ENCODE peak calls at places on chromosomes 4 and X, in five cellular contexts. Q is HTR-8/SVneo, G is COLO829, L is pancreas, U is mesothelial cell of epicardium. V is an unnamed sample.

GRCh38 chr4:133146574-133147198 is 2.4 kb upstream of the PCDH10 start:
- DNase-seq in Q (peak; percentile 36), L (peak; percentile 64), U (peak; percentile 80), G (peak; percentile 24), V (no peak)

GRCh38 chr4:26748805-26749204 is 111.8 kb upstream of the STIM2 start:
- DNase-seq in Q (no peak), G (no peak), L (no peak), U (no peak), V (no peak)

GRCh38 chr4:74969507-74970474 is 36.9 kb downstream of the PARM1 start:
- DNase-seq in Q (no peak), L (no peak), G (no peak), U (no peak), V (no peak)

GRCh38 chr4:23717528-23718248 is 172.2 kb downstream of the PPARGC1A start:
- DNase-seq in L (no peak), Q (peak; percentile 21), U (no peak), G (peak; percentile 50), V (no peak)

GRCh38 chrX:54208531-54208930 is 25.5 kb upstream of the FAM120C start:
- DNase-seq in G (peak; percentile 26), U (no peak), Q (no peak), L (no peak), V (no peak)

GRCh38 chrX:22366166-22366702 is 93.5 kb downstream of the CBLL2 start:
- DNase-seq in Q (no peak), G (no peak), U (no peak), L (no peak), V (no peak)

GRCh38 chr4:180674629-180675367 is 1568.4 kb upstream of the TENM3 start:
- DNase-seq in U (no peak), L (no peak), Q (no peak), G (no peak), V (no peak)

GRCh38 chr4:77308843-77309242 is 151.8 kb downstream of the CCNG2 start:
- DNase-seq in L (no peak), Q (peak; percentile 26), G (peak; percentile 82), U (no peak), V (no peak)

GRCh38 chr4:22179124-22179874 is 230.7 kb upstream of the KCNIP4 start:
- DNase-seq in G (peak; percentile 45), U (no peak), L (no peak), Q (peak; percentile 57), V (peak; percentile 85)

GRCh38 chr4:82462415-82462831 is 32.0 kb downstream of the ENOPH1 start:
- DNase-seq in Q (peak; percentile 71), U (peak; percentile 92), G (peak; percentile 93), L (peak; percentile 90), V (peak; percentile 53)

GRCh38 chrX:14013074-14013473 is 16.6 kb downstream of the GEMIN8 start:
- DNase-seq in G (no peak), L (no peak), U (no peak), Q (no peak), V (no peak)

GRCh38 chr4:103050736-103051436 is 25.7 kb downstream of the SLC9B2 start:
- DNase-seq in L (no peak), U (no peak), G (no peak), Q (no peak), V (no peak)

GRCh38 chr4:3436798-3437581 is 4.8 kb upstream of the HGFAC start:
- DNase-seq in Q (peak; percentile 93), L (no peak), U (no peak), G (no peak), V (peak; percentile 36)

GRCh38 chr4:110245567-110245966 is 47.2 kb upstream of the ELOVL6 start:
- DNase-seq in U (no peak), L (no peak), Q (peak; percentile 32), G (no peak), V (peak; percentile 11)

GRCh38 chrX:45143455-45143854 is 57.2 kb downstream of the DIPK2B start:
- DNase-seq in L (no peak), Q (no peak), G (peak; percentile 32), U (no peak), V (no peak)

GRCh38 chr4:177064724-177065394 is 244.8 kb upstream of the NEIL3 start:
- DNase-seq in G (no peak), L (no peak), Q (no peak), U (no peak), V (no peak)

GRCh38 chrX:129696463-129697155 is 41.9 kb upstream of the APLN start:
- DNase-seq in G (no peak), U (no peak), Q (no peak), L (no peak), V (no peak)

GRCh38 chr4:138522366-138522765 is 280.2 kb upstream of the SLC7A11 start:
- DNase-seq in L (no peak), Q (peak; percentile 13), U (no peak), G (peak; percentile 30), V (no peak)

GRCh38 chr4:158766419-158767044 is 2.3 kb upstream of the FNIP2 start:
- DNase-seq in L (no peak), G (no peak), Q (no peak), U (no peak), V (no peak)

GRCh38 chr4:139619644-139620043 is 46.0 kb upstream of the MGST2 start:
- DNase-seq in U (no peak), G (no peak), L (no peak), Q (no peak), V (no peak)

V was measured in HS-27A.